ENCODE peak calls at places on chromosomes 1 and 21, in five cellular contexts. G is A549, L is H54, X is right lobe of liver, S is tibial nerve. N is an unnamed sample.

GRCh38 chr1:12620142-12620865 is 2.3 kb upstream of the DHRS3 start:
- DNase-seq in G (no peak), L (no peak), S (no peak), X (no peak), N (no peak)

GRCh38 chr1:109649380-109649987 is 6.4 kb upstream of the GSTM4 start:
- DNase-seq in X (peak), S (no peak), G (no peak), L (no peak), N (no peak)

GRCh38 chr21:43303240-43304178 is 123.4 kb downstream of the SIK1 start:
- DNase-seq in X (no peak), S (no peak), L (no peak), G (no peak), N (no peak)

GRCh38 chr1:31771891-31772668 is 7.9 kb upstream of the ADGRB2 start:
- DNase-seq in G (no peak), S (no peak), L (no peak), X (no peak), N (no peak)

GRCh38 chr1:230141002-230141648 is 74.1 kb downstream of the GALNT2 start:
- DNase-seq in G (no peak), S (no peak), X (no peak), L (no peak), N (no peak)

GRCh38 chr1:212637902-212638301 is 29.3 kb downstream of the ATF3 start:
- DNase-seq in L (no peak), S (no peak), X (no peak), G (no peak), N (no peak)

GRCh38 chr1:14263671-14264070 is 334.8 kb upstream of the KAZN start:
- DNase-seq in L (no peak), S (no peak), G (no peak), X (no peak), N (no peak)

GRCh38 chr1:111222308-111223125 is 5.0 kb upstream of the CHI3L2 start:
- DNase-seq in S (peak), X (peak), G (peak), L (peak), N (no peak)

GRCh38 chr1:39902121-39902807 is 547 bp upstream of the MYCL start:
- DNase-seq in X (peak), S (peak), G (peak), L (no peak), N (no peak)

GRCh38 chr1:202018476-202019234 is 8.3 kb downstream of the ELF3 start:
- DNase-seq in L (no peak), G (peak), S (no peak), X (peak), N (no peak)

GRCh38 chr1:232127190-232127589 is 500.6 kb downstream of the DISC1 start:
- DNase-seq in L (no peak), S (no peak), X (no peak), G (peak), N (no peak)

GRCh38 chr1:221868894-221869293 is 127.0 kb upstream of the DUSP10 start:
- DNase-seq in X (no peak), L (peak), S (no peak), G (peak), N (no peak)

GRCh38 chr1:8089535-8090228 is 63.6 kb upstream of the ERRFI1 start:
- DNase-seq in L (no peak), X (no peak), G (no peak), S (no peak), N (no peak)

GRCh38 chr1:175784826-175785225 is 41.4 kb upstream of the TNR start:
- DNase-seq in S (no peak), X (no peak), G (no peak), L (no peak), N (no peak)

GRCh38 chr1:214537219-214537618 is 14.2 kb downstream of the PTPN14 start:
- DNase-seq in X (no peak), G (no peak), L (no peak), S (no peak), N (no peak)

GRCh38 chr1:100087396-100087795 is 45.3 kb downstream of the SASS6 start:
- DNase-seq in G (no peak), S (no peak), L (no peak), X (no peak), N (no peak)

GRCh38 chr1:26702680-26703038 is 6.8 kb downstream of the ARID1A start:
- DNase-seq in X (no peak), L (no peak), G (no peak), S (no peak), N (no peak)

GRCh38 chr21:36915014-36915700 is 51.3 kb downstream of the HLCS start:
- DNase-seq in X (no peak), S (no peak), G (no peak), L (no peak), N (no peak)

GRCh38 chr1:54794401-54795099 is 6.6 kb downstream of the TTC22 start:
- DNase-seq in L (no peak), G (no peak), X (no peak), S (no peak), N (no peak)

GRCh38 chr21:38769253-38769780 is 36.4 kb upstream of the ETS2 start:
- DNase-seq in S (no peak), X (no peak), G (no peak), L (no peak), N (no peak)

GRCh38 chr1:52913537-52913936 is 8.0 kb downstream of the ECHDC2 start:
- DNase-seq in G (no peak), S (no peak), X (peak), L (no peak), N (no peak)

GRCh38 chr1:150626150-150626549 is 3.3 kb downstream of the ENSA start:
- DNase-seq in X (no peak), G (no peak), S (no peak), L (no peak), N (no peak)

GRCh38 chr1:152774875-152775274 is at the start of gene LCE1F:
- DNase-seq in X (no peak), G (no peak), L (no peak), S (no peak), N (no peak)

GRCh38 chr1:75720325-75720724 is 4.2 kb upstream of the ACADM start:
- DNase-seq in X (no peak), G (no peak), S (no peak), L (no peak), N (no peak)

GRCh38 chr21:45971487-45972352 is 9.8 kb upstream of the COL6A1 start:
- DNase-seq in G (no peak), S (no peak), X (no peak), L (no peak), N (peak)

GRCh38 chr1:194043984-194044755 is 857.8 kb upstream of the B3GALT2 start:
- DNase-seq in S (no peak), G (no peak), L (no peak), X (no peak), N (no peak)

GRCh38 chr1:21308847-21309652 is 18.8 kb upstream of the ECE1 start:
- DNase-seq in X (no peak), G (no peak), S (no peak), L (peak), N (no peak)

GRCh38 chr1:155068599-155068998 is 5.1 kb downstream of the EFNA4 start:
- DNase-seq in X (no peak), G (no peak), S (no peak), L (no peak), N (no peak)

GRCh38 chr1:1291611-1292441 is 11.6 kb downstream of the SCNN1D start:
- DNase-seq in S (no peak), L (no peak), G (no peak), X (peak), N (no peak)
- TF ChIP-seq POLR2A in S (no peak), L (no peak), G (no peak), X (no peak), N (no peak)

GRCh38 chr1:204084247-204084772 is 11.4 kb downstream of the SOX13 start:
- DNase-seq in G (no peak), S (no peak), X (peak), L (peak), N (peak)
- TF ChIP-seq POLR2A in G (no peak), S (no peak), X (no peak), L (no peak), N (no peak)

DNA sequence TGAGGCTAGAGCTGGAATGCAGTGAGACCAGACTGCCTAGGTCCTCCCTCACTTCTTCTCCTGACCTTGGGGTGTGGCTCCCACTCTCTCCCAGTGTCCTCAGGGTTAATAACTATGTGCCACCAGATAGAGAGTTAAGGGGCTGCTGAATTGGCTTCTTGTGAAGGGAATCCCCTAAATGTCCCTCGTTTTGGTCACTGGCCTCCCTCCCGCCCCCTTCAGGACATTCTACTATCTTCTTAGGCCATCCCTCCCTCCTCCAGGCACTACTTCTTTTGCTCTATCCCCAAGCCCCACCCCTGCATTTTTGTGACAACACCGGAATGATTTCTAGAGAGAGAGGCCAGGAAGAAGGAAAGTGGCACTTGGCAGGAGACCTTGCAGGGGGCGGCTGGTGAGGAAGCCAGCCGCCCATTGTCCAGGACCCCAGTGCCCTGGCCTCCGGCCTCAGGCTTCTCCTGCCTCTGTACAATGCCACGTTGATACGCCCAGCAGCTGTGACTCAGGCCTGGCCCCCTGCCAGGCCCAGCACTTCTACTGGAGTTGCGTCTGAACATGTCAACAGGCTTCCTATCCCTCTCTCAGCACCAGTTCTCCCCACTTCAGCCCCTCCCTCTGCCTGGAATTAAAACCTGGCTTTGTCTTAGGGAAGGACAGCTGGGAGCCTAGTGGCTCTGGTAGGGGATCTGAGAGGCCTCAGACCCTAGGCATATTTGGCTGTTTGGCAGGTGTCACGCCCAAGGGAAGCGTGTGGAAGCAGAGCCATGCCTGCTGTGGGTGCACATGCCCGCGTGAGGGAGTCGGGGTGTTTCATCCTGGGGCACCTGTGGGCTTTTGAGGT is 9.1 kb downstream of the LMNA start:
- DNase-seq in L (peak), G (no peak), S (peak), X (peak), N (peak)
- TF ChIP-seq POLR2A in L (peak), G (peak), S (peak), X (peak), N (peak)

DNA sequence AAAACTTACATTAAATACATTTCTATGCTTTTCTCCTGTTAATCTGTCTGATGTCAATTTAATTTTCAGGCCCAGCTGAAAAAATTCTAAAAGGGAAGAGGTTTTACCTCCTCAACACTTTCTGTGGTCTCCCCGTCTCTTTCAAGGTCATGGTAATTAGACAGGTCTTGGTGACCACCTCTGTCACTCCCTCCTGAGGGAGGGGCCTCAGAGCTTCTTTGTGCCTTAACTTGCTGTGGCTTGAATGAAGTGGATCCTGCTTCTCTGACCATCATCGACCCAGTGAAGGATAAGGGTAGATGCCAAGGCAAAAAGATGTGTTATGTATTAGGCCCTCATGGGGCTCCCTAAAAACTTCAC is 40.8 kb upstream of the OSBPL9 start:
- DNase-seq in X (no peak), G (no peak), L (no peak), S (no peak), N (no peak)
- TF ChIP-seq POLR2A in X (no peak), G (no peak), L (no peak), S (no peak), N (no peak)

DNA sequence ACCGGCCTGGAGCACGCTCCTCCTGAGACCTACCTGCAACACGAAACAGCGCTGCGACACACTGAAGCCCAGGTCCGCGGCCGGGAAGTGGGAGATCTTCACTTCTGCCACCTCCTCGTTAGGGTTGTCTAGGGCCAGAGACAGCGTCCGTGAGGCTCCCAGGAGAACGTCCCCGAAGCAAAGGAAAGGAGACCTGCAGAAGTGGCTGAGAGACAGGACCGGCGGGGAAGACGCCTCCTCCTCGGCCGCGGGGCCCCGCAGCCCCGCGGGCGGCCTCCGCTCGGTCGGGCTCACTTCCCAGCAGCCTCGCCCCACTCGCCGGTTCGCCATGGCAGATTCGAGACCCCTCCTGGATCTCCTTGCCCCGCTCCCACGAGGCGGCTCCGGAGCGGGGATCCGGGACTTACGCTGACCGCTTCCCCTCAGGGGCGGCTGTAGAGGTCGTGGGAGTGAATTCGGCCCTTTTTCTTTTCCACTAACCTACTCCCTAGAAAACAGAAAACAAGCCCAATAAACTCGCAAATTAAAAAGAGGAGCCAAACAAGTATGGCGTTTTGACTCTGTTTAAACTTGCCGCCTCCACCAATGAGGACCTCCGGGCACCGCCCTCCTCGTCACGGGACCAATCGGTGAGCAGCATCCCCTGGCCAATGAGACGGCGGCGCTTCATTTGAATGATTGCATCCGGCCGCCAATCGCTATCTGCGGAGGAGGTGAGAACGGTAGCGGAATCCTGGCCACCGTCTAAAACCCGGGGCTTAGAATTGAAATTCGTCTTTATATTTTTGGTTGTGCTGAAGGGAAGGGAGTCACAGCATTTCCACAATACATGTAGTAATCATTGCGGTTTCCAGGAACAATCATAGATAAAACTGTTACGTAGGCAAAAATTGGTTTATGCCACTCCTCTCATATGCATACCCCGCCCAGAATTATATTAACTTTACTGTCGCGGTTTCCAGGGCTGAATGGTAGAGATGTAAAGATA is at the start of gene ASPM:
- DNase-seq in L (peak), G (peak), S (peak), X (peak), N (peak)
- TF ChIP-seq POLR2A in L (peak), G (no peak), S (no peak), X (no peak), N (no peak)

GRCh38 chr1:23980006-23980724 is at the start of gene SRSF10:
- DNase-seq in S (peak), G (peak), L (peak), X (peak), N (peak)
- TF ChIP-seq POLR2A in S (peak), G (peak), L (peak), X (peak), N (peak)

GRCh38 chr1:156113263-156114004 is 1.1 kb upstream of the LMNA start:
- DNase-seq in S (no peak), L (no peak), X (no peak), G (no peak), N (no peak)

GRCh38 chr1:156117414-156118174 is 3.1 kb downstream of the LMNA start:
- DNase-seq in G (no peak), L (no peak), S (no peak), X (no peak), N (no peak)

GRCh38 chr1:156114919-156115513 is 505 bp downstream of the LMNA start:
- DNase-seq in S (no peak), L (no peak), G (no peak), X (peak), N (peak)

GRCh38 chr1:156114101-156114918 is at the start of gene LMNA:
- DNase-seq in X (peak), L (peak), G (peak), S (peak), N (peak)

DNA sequence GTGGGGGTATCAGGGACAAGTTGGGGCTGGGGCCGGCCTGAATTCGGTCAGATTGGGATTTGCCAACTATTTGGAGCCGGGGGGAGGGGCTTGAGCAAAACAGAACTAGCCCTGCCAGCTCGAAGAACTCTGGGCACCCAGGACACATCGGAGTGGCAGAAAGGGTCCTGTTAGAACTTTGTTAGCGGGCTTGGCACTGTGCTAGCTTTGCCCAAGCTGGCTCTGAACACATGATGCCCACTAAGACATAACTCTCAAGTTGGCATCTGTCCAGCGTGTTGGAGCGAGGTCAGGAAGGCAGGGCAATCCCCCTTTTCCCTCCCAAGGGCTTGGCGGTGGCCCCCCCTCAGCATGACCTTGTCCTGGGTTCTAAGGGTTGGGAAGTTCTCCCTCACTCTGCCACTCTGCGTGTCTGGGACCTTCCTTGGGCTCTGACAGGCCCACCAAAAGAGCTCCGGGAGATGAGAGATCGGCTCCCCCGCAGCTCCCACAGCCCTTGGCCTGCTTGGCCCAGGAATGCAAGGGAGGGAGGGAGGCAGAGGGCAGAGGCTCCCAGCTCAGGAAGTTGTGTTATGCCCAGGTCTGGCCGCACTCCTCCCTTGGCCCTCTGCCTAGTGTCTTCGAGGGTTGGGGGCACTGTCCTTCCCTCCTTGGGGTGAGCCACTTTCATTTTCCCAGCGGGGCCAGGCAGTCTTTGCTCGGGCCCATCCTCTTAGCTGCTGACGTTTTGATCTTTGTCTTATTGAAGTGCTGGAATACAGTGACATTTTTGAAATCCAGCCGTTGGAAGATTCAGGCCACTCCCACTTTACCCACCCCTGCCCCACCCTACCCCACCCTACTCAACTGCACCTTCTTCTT is 1.2 kb downstream of the LMNA start:
- DNase-seq in X (peak), S (no peak), L (peak), G (no peak), N (no peak)
- TF ChIP-seq POLR2A in X (peak), S (no peak), L (peak), G (no peak), N (peak)

N was measured in gastrocnemius medialis.